ENCODE peak calls at places on chromosomes 13 and 19, in five cellular contexts. D, O, N, P and C are unnamed samples.

GRCh38 chr19:14441041-14441938 is 8.2 kb downstream of the PKN1 start:
- DNase-seq in D (no peak), O (no peak), N (no peak), P (no peak), C (no peak)

GRCh38 chr13:71285700-71286099 is 581.3 kb downstream of the DACH1 start:
- DNase-seq in D (no peak), O (no peak), N (no peak), P (no peak), C (no peak)

GRCh38 chr13:93249259-93249917 is 22.8 kb downstream of the GPC6 start:
- DNase-seq in D (no peak), O (no peak), N (no peak), P (peak), C (no peak)

GRCh38 chr19:41341669-41342490 is 11.8 kb downstream of the TGFB1 start:
- DNase-seq in D (peak), O (no peak), N (no peak), P (no peak), C (no peak)

GRCh38 chr19:28289294-28290063 is 923.5 kb downstream of the UQCRFS1 start:
- DNase-seq in D (no peak), O (no peak), N (no peak), P (no peak), C (no peak)

GRCh38 chr19:16920816-16921529 is 32.2 kb downstream of the F2RL3 start:
- DNase-seq in D (no peak), O (peak), N (no peak), P (no peak), C (no peak)

GRCh38 chr19:54136086-54136863 is 1.3 kb upstream of the CNOT3 start:
- DNase-seq in D (no peak), O (peak), N (no peak), P (no peak), C (no peak)

GRCh38 chr19:18848860-18849661 is 17.3 kb downstream of the UPF1 start:
- DNase-seq in D (no peak), O (no peak), N (no peak), P (no peak), C (no peak)

GRCh38 chr13:100789968-100790367 is 115.4 kb upstream of the TMTC4 start:
- DNase-seq in D (no peak), O (no peak), N (no peak), P (no peak), C (no peak)

GRCh38 chr13:30985637-30986205 is 53.3 kb downstream of the TEX26 start:
- DNase-seq in D (no peak), O (no peak), N (no peak), P (no peak), C (no peak)

GRCh38 chr13:113565526-113566226 is 18.9 kb upstream of the TFDP1 start:
- DNase-seq in D (no peak), O (no peak), N (peak), P (no peak), C (no peak)

GRCh38 chr13:54980651-54981050 is 1952.0 kb downstream of the OLFM4 start:
- DNase-seq in D (no peak), O (no peak), N (no peak), P (no peak), C (no peak)

GRCh38 chr19:7534531-7534980 is 961 bp upstream of the PNPLA6 start:
- DNase-seq in D (peak), O (peak), N (peak), P (peak), C (no peak)

GRCh38 chr13:24076124-24076523 is 84.4 kb upstream of the SPATA13 start:
- DNase-seq in D (no peak), O (no peak), N (no peak), P (peak), C (no peak)

GRCh38 chr13:25137624-25137892 is 34.5 kb downstream of the AMER2 start:
- DNase-seq in D (no peak), O (no peak), N (no peak), P (no peak), C (no peak)

GRCh38 chr19:11693505-11694499 is 44.9 kb downstream of the ZNF823 start:
- DNase-seq in D (peak), O (no peak), N (peak), P (peak), C (no peak)

GRCh38 chr13:113920606-113921306 is 53.1 kb downstream of the C13orf46 start:
- DNase-seq in D (peak), O (no peak), N (no peak), P (no peak), C (no peak)

GRCh38 chr19:3397266-3398022 is 31.1 kb downstream of the NFIC start:
- DNase-seq in D (peak), O (no peak), N (peak), P (peak), C (no peak)

GRCh38 chr13:62908321-62908720 is 1492.7 kb upstream of the PCDH20 start:
- DNase-seq in D (no peak), O (no peak), N (no peak), P (no peak), C (no peak)

GRCh38 chr19:23896912-23897311 is 17.8 kb upstream of the ZNF726 start:
- DNase-seq in D (no peak), O (no peak), N (no peak), P (no peak), C (no peak)

GRCh38 chr13:83794627-83795026 is 87.6 kb downstream of the SLITRK1 start:
- DNase-seq in D (no peak), O (no peak), N (no peak), P (no peak), C (no peak)

GRCh38 chr19:10431943-10432735 is 11.8 kb downstream of the PDE4A start:
- DNase-seq in D (peak), O (peak), N (peak), P (no peak), C (no peak)

GRCh38 chr13:46607768-46608553 is 55.0 kb downstream of the LRCH1 start:
- DNase-seq in D (no peak), O (no peak), N (no peak), P (peak), C (no peak)

GRCh38 chr19:18895038-18895827 is 725 bp downstream of the CERS1 start:
- DNase-seq in D (peak), O (peak), N (peak), P (peak), C (no peak)

GRCh38 chr13:44374348-44374712 is 706 bp downstream of the SERP2 start:
- DNase-seq in D (no peak), O (no peak), N (no peak), P (no peak), C (no peak)

GRCh38 chr19:33876619-33877018 is 79.9 kb downstream of the KCTD15 start:
- DNase-seq in D (no peak), O (no peak), N (no peak), P (no peak), C (no peak)

GRCh38 chr13:84491952-84492351 is 609.7 kb upstream of the SLITRK1 start:
- DNase-seq in D (no peak), O (no peak), N (no peak), P (no peak), C (no peak)

GRCh38 chr19:4516199-4516938 is 1.9 kb downstream of the PLIN4 start:
- DNase-seq in D (no peak), O (no peak), N (peak), P (no peak), C (no peak)

GRCh38 chr19:47243776-47244547 is 12.4 kb upstream of the CCDC9 start:
- DNase-seq in D (peak), O (peak), N (peak), P (peak), C (no peak)

GRCh38 chr13:83620535-83621220 is 261.6 kb downstream of the SLITRK1 start:
- DNase-seq in D (no peak), O (no peak), N (no peak), P (no peak), C (no peak)

GRCh38 chr13:35144496-35144895 is 202.4 kb downstream of the NBEA start:
- DNase-seq in D (no peak), O (no peak), N (no peak), P (no peak), C (no peak)

GRCh38 chr13:35143123-35143522 is 201.1 kb downstream of the NBEA start:
- DNase-seq in D (no peak), O (no peak), N (no peak), P (no peak), C (no peak)

GRCh38 chr13:35140831-35141230 is 198.8 kb downstream of the NBEA start:
- DNase-seq in D (no peak), O (no peak), N (no peak), P (no peak), C (no peak)

DNA sequence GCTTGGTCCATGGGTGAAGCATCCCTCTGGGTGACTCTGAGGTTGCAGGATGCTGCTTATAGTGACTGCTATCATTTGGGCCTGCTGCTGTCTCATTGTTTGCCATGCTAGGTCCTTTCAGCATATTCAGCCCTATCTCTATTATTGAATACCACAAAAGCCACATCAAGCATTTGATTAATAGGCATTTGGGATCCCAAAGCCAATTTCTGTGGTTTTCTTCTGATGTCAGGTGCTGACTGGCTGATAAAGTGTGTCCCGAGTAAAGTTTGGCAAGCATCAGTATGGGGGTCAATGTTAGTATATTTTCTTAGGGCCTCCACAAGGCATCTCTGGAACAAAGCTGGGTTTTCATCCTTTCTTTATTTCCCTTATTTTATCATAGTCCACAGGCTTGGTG is 204.6 kb downstream of the NBEA start:
- DNase-seq in D (no peak), O (no peak), N (no peak), P (no peak), C (no peak)
- TF ChIP-seq ATF2 in D (no peak), O (no peak), N (no peak), P (no peak), C (no peak)

GRCh38 chr19:464146-464545 is 3.3 kb upstream of the SHC2 start:
- DNase-seq in D (no peak), O (no peak), N (no peak), P (no peak), C (no peak)

GRCh38 chr19:460877-461609 is at the start of gene SHC2:
- DNase-seq in D (no peak), O (peak), N (no peak), P (no peak), C (no peak)

GRCh38 chr19:459724-460511 is 915 bp downstream of the SHC2 start:
- DNase-seq in D (peak), O (peak), N (peak), P (peak), C (no peak)

GRCh38 chr19:463483-464130 is 2.8 kb upstream of the SHC2 start:
- DNase-seq in D (no peak), O (no peak), N (no peak), P (no peak), C (no peak)

GRCh38 chr19:461664-462551 is 1.1 kb upstream of the SHC2 start:
- DNase-seq in D (peak), O (peak), N (peak), P (peak), C (no peak)
- TF ChIP-seq ATF2 in D (no peak), O (no peak), N (no peak), P (peak), C (no peak)

DNA sequence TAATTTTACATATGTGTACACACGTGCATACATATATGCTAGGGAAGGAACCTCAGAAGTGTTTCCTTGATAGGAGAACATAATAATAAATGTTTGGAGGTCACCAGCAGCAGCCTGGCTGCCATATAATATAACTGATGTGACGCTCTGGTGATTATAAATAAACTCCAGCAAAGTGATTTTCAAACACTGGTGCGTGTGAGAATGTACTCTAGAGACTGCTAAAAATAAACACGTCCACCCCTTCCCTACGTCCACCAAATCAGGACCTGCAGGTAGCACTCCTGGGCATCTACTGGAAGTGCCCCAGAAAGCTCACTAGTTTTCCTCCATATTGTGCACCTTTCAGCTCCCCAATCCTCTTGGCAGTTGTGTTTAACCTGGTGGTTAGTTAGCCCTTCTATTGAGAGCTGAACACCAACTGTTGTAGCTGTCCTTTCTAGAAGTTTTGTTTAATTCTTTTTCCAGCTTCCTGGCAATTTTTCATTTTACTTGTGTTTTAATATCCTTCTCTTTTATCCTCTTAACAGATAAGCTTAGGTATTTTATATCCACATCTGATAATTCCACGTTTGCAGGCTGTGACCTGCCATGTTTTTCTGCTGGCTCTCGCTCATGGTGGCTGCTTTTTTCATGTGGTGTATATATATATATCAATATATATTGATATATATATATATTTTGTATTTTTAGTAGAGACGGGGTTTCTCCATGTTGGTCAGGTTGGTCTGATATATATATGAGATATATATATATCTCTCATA is 13.0 kb downstream of the OPA3 start:
- DNase-seq in D (no peak), O (no peak), N (no peak), P (no peak), C (no peak)
- TF ChIP-seq ATF2 in D (no peak), O (no peak), N (no peak), P (no peak), C (no peak)

DNA sequence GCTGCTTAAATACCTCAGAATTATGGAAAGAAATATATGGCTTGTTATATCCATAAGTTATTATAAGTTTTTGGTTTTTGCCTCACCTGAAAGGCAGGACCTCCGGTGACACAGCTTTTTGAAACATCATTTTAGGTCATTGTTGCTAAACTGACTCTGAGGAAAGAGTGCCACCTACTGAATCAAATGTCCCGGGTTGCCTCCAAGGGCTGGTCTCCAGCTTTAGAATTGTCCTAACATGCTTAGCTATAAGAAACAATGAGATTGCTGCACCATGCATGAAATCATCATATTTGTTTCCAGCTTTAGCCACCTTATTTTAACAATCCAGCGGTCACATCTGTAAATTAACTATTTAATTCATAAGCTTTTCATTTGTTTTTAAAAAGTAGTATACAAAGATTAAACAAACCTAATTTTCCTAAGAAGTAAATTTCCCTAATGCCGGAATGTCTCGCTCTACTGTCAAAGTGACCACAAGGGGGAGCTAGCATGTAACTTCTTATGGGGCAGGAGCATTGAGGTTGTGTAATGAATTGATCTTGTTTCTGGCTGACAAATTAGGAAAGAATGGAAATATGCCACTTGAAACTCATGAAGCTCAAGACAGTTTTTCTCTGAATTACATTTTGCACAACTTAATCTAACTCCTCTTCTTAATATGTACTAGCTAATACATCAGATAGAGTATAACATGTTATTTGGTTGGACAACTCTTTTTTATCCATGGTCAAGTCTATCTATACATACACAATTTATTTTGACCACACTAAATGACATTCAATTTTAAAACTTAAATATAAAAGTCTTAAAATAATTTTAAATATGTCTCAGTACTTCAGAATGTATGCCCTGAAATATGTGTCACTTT is 6.7 kb upstream of the PCDH17 start:
- DNase-seq in D (peak), O (peak), N (no peak), P (peak), C (no peak)
- TF ChIP-seq ATF2 in D (no peak), O (no peak), N (no peak), P (no peak), C (no peak)